ENCODE peak calls at places on chromosomes 4 and X, in seven cellular contexts. E is sigmoid colon, G is stomach, V is suprapubic skin, L is transverse colon, W is upper lobe of left lung, H is H1. B is an unnamed sample.

GRCh38 chrX:17836830-17837229 is 24.3 kb downstream of the RAI2 start:
- DNase-seq in E (no peak), G (no peak), V (no peak), L (no peak), W (no peak), H (no peak), B (no peak)

GRCh38 chrX:130091976-130092522 is 18.2 kb downstream of the ELF4 start:
- DNase-seq in E (no peak), G (peak; percentile 63), V (no peak), L (peak; percentile 83), W (peak; percentile 71), H (no peak), B (peak; percentile 97)

GRCh38 chrX:20374450-20374849 is 107.7 kb upstream of the RPS6KA3 start:
- DNase-seq in E (no peak), G (no peak), V (no peak), L (no peak), W (no peak), H (no peak), B (no peak)

GRCh38 chr4:151013491-151013890 is 1.6 kb downstream of the LRBA start:
- DNase-seq in E (no peak), G (no peak), V (no peak), L (no peak), W (no peak), H (no peak), B (no peak)

GRCh38 chr4:109046549-109047171 is 255.8 kb downstream of the COL25A1 start:
- DNase-seq in E (no peak), G (no peak), V (no peak), L (no peak), W (no peak), H (no peak), B (no peak)

GRCh38 chr4:61204353-61204752 is 4.2 kb downstream of the ADGRL3 start:
- DNase-seq in E (no peak), G (no peak), V (no peak), L (no peak), W (no peak), H (no peak), B (no peak)

GRCh38 chr4:181897935-181898334 is 345.3 kb upstream of the TENM3 start:
- DNase-seq in E (no peak), G (no peak), V (no peak), L (no peak), W (no peak), H (no peak), B (no peak)

GRCh38 chr4:71553605-71554004 is 214.8 kb downstream of the SLC4A4 start:
- DNase-seq in E (no peak), G (no peak), V (no peak), L (no peak), W (no peak), H (no peak), B (no peak)

GRCh38 chr4:127967141-127967775 is 2.1 kb downstream of the ABHD18 start:
- DNase-seq in E (no peak), G (no peak), V (no peak), L (no peak), W (no peak), H (no peak), B (no peak)

GRCh38 chrX:78839711-78840110 is 92.2 kb downstream of the LPAR4 start:
- DNase-seq in E (no peak), G (no peak), V (no peak), L (no peak), W (no peak), H (no peak), B (no peak)

DNA sequence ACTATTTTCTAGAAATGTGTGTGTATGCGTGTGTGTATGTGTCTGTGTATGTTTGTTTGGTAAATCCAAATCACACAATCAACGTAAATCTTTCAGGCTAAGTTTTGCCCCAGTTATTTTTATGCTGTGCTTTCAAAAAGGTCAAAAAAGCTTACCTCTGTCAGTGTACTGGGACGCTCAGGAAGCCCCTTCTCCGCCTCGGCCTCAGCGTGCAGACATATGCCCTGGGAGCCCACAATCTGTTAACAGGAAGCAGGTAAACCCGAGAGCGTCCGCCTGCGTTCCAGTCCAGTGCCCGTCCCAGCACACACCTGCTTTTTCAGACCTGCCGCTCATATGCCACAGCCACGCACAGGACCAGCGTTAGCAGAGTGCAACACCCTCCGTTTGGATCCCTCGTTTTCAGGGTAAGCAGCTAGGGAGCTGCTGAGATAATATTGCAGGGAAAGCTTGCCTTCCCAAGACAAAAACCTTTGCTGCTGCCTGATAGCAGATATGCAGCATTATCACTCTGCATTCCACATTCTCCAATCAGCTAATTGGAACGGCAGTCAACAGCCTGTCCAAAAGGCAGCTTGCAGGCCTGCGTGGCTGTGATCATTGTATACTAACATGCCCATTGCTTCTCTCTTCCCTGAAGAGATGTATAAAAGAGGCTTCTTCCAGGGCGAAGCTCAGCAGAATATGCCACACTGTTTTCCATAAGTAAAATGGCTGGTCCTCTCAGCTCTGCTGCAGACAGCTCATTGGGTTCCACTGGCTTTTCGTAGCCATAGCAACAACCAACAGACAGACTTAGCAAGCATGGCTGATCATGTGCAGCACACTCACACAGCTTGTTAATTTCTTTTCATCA is at the start of gene SORBS2:
- DNase-seq in E (peak; percentile 73), G (peak; percentile 74), V (no peak), L (peak; percentile 74), W (peak; percentile 23), H (no peak), B (peak; percentile 85)
- TF ChIP-seq POLR2A in E (no peak), G (no peak), V (no peak), L (peak; percentile 47), W (no peak), H (no peak), B (no peak)

DNA sequence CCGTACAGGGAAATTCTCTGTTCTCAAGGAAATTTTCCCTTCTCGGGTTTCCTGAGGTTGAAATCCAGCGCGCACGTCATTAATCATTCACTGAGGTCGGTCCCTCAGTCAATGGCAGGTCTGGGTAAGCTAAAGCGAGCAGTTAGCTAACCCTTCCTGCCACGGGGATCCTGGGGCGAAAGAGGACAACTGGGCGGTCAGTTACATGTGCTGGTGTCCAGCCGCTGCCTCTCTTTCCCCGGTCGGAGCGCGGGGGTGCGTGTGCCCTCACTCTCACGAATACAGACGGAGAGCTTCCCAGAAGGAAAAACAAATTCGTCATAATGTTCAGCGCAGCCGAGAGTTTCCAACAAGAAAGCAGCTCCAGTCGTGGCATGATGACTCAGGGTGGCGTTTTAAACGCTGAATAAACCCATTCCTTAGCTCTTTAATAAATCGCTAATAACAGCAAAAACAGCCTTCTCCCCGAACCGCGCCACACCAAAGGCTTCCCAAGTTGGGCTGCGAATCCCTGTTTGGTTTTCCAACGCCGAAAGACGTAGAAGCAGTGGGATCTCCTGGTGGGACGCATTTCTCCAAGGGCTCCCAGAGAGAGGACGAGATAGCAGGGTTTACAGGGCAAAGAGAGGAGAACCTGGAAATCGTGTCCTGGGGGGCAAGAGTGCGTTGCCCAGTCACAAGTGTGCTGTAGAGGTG is 745 bp upstream of the FGF5 start:
- DNase-seq in E (no peak), G (no peak), V (peak; percentile 58), L (no peak), W (peak; percentile 26), H (no peak), B (no peak)
- TF ChIP-seq POLR2AphosphoS5 in E (no peak), G (no peak), V (no peak), L (no peak), W (no peak), H (no peak), B (no peak)

GRCh38 chrX:69616520-69617203 is 749 bp downstream of the EDA start:
- DNase-seq in E (peak; percentile 66), G (peak; percentile 25), V (peak; percentile 65), L (peak; percentile 18), W (peak; percentile 74), H (no peak), B (peak; percentile 64)

GRCh38 chrX:69614896-69615295 is 1.0 kb upstream of the EDA start:
- DNase-seq in E (no peak), G (no peak), V (no peak), L (no peak), W (no peak), H (no peak), B (no peak)

GRCh38 chrX:69613946-69614345 is 2.0 kb upstream of the EDA start:
- DNase-seq in E (no peak), G (no peak), V (no peak), L (no peak), W (no peak), H (no peak), B (no peak)

GRCh38 chrX:69615779-69616519 is at the start of gene EDA:
- DNase-seq in E (peak; percentile 92), G (peak; percentile 85), V (peak; percentile 84), L (peak; percentile 87), W (peak; percentile 96), H (peak; percentile 85), B (peak; percentile 85)

DNA sequence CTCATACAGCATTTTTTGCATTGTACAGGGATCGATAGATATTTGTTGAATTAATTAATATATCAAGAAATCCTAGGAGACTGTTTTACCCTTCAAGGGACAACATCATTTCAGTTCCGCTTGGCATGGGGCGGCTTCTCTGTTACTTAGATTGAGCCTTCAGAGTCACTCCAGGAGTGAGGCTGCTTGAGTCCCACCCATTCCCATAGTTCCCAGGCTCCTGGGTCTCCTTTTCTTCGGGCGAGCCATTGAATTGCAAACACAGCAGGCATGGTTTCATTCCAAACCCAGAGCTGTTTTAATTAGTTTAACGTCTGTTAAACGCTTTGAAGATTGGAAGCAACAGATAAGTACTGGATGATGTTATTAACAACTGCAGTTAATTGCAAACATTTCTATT is 590 bp upstream of the EDA start:
- DNase-seq in E (no peak), G (no peak), V (peak; percentile 58), L (no peak), W (no peak), H (peak; percentile 39), B (no peak)
- H3K4me3 ChIP-seq in E (peak overlapping the region; percentile 64), G (peak overlapping the region; percentile 59), V (peak overlapping the region; percentile 68), L (no peak overlapping the region), W (peak overlapping the region; percentile 61), H (peak overlapping the region; percentile 36), B (no peak overlapping the region)

DNA sequence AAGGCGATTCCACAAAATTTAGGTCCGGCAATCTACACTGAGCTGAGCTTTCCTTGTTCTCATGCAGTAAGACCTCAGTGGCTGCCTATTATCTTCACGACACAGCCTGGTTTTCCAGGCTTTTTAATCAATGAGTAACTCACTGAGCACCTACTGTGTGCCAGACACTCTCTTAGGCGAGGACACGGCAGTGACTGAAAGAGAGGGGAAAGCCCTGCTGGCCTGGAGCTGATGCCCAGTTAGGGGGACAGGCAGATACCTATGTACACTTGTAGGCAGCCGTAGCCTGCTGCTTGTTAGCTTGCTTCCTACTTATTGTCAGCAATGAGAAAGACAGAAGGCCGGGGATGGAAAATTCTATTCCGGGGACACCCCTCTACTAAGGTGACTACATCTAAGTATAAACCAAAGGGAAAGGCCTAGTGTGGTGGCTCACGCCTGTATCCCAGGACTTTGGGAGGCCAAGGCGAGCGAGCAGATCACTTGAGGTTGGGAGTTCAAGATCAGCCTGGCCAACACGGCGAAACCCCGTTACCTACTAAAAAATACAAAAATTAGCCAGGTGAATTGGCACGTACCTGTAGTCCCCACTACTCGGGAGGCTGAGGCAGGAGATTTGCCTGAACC is 3.8 kb downstream of the WDR1 start:
- DNase-seq in E (no peak), G (no peak), V (no peak), L (no peak), W (no peak), H (peak; percentile 35), B (no peak)
- TF ChIP-seq POLR2A in E (no peak), G (no peak), V (no peak), L (no peak), W (no peak), H (peak; percentile 21), B (no peak)

GRCh38 chrX:2489446-2490445 is 11.0 kb downstream of the DHRSX start:
- DNase-seq in E (no peak), G (no peak), V (peak; percentile 60), L (no peak), W (peak; percentile 79), H (no peak), B (peak; percentile 75)
- TF ChIP-seq POLR2AphosphoS5 in E (no peak), G (no peak), V (no peak), L (no peak), W (no peak), H (no peak), B (no peak)

GRCh38 chr4:160194716-160195115 is 1091.8 kb downstream of the RAPGEF2 start:
- DNase-seq in E (no peak), G (no peak), V (no peak), L (no peak), W (peak; percentile 11), H (no peak), B (peak; percentile 25)
- H3K4me3 ChIP-seq in E (no peak overlapping the region), G (no peak overlapping the region), V (no peak overlapping the region), L (no peak overlapping the region), W (no peak overlapping the region), H (no peak overlapping the region), B (no peak overlapping the region)